ENCODE peak calls at places on chromosomes 13 and 19, in five cellular contexts. One of them, this sample, is unnamed.

GRCh38 chr13:27131202-27131623 is 40.4 kb downstream of the USP12 start:
- DNase-seq in cardiac muscle cell: peak; percentile 47
- DNase-seq in cardiac fibroblast: peak; percentile 61
- DNase-seq in body of pancreas: no peak
- DNase-seq in Peyer's patch: peak; percentile 57
- DNase-seq in this sample: no peak

GRCh38 chr13:94481966-94482365 is 2.5 kb upstream of the DCT start:
- DNase-seq in cardiac fibroblast: peak; percentile 71
- DNase-seq in Peyer's patch: no peak
- DNase-seq in body of pancreas: no peak
- DNase-seq in cardiac muscle cell: peak; percentile 87
- DNase-seq in this sample: peak; percentile 57

GRCh38 chr19:17679526-17680234 is 8.5 kb downstream of the UNC13A start:
- DNase-seq in Peyer's patch: no peak
- DNase-seq in cardiac muscle cell: no peak
- DNase-seq in cardiac fibroblast: no peak
- DNase-seq in body of pancreas: no peak
- DNase-seq in this sample: no peak

GRCh38 chr19:24098359-24098758 is 11.4 kb downstream of the ZNF254 start:
- DNase-seq in Peyer's patch: no peak
- DNase-seq in body of pancreas: no peak
- DNase-seq in cardiac fibroblast: peak; percentile 30
- DNase-seq in cardiac muscle cell: no peak
- DNase-seq in this sample: no peak

GRCh38 chr13:99086149-99086868 is 108.4 kb upstream of the DOCK9 start:
- DNase-seq in cardiac fibroblast: peak; percentile 43
- DNase-seq in Peyer's patch: peak; percentile 77
- DNase-seq in cardiac muscle cell: peak; percentile 58
- DNase-seq in body of pancreas: peak; percentile 62
- DNase-seq in this sample: peak; percentile 32

GRCh38 chr13:89383891-89384290 is 1712.7 kb downstream of the SLITRK5 start:
- DNase-seq in cardiac fibroblast: no peak
- DNase-seq in Peyer's patch: no peak
- DNase-seq in cardiac muscle cell: no peak
- DNase-seq in body of pancreas: no peak
- DNase-seq in this sample: no peak

GRCh38 chr13:40077396-40078027 is 422.1 kb downstream of the COG6 start:
- DNase-seq in cardiac muscle cell: no peak
- DNase-seq in body of pancreas: no peak
- DNase-seq in cardiac fibroblast: no peak
- DNase-seq in Peyer's patch: no peak
- DNase-seq in this sample: no peak

GRCh38 chr13:49262634-49263033 is 14.9 kb downstream of the CDADC1 start:
- DNase-seq in Peyer's patch: no peak
- DNase-seq in body of pancreas: no peak
- DNase-seq in cardiac fibroblast: no peak
- DNase-seq in cardiac muscle cell: no peak
- DNase-seq in this sample: no peak

GRCh38 chr13:31846984-31847752 is 107.8 kb downstream of the RXFP2 start:
- DNase-seq in body of pancreas: peak; percentile 10
- DNase-seq in cardiac muscle cell: peak; percentile 4
- DNase-seq in cardiac fibroblast: peak; percentile 12
- DNase-seq in Peyer's patch: no peak
- DNase-seq in this sample: no peak

GRCh38 chr19:377801-378581 is 31.0 kb downstream of the C2CD4C start:
- DNase-seq in cardiac muscle cell: no peak
- DNase-seq in cardiac fibroblast: no peak
- DNase-seq in body of pancreas: no peak
- DNase-seq in Peyer's patch: no peak
- DNase-seq in this sample: no peak

GRCh38 chr19:48568345-48568886 is 16.4 kb downstream of the SULT2B1 start:
- DNase-seq in body of pancreas: peak; percentile 63
- DNase-seq in Peyer's patch: peak; percentile 88
- DNase-seq in cardiac muscle cell: peak; percentile 91
- DNase-seq in cardiac fibroblast: peak; percentile 84
- DNase-seq in this sample: peak; percentile 70

GRCh38 chr13:28394422-28394821 is 100.5 kb downstream of the FLT1 start:
- DNase-seq in body of pancreas: no peak
- DNase-seq in Peyer's patch: no peak
- DNase-seq in cardiac muscle cell: no peak
- DNase-seq in cardiac fibroblast: peak; percentile 82
- DNase-seq in this sample: peak; percentile 50

GRCh38 chr13:85565652-85566051 is 233.6 kb downstream of the SLITRK6 start:
- DNase-seq in Peyer's patch: no peak
- DNase-seq in body of pancreas: no peak
- DNase-seq in cardiac fibroblast: no peak
- DNase-seq in cardiac muscle cell: no peak
- DNase-seq in this sample: no peak

GRCh38 chr19:52748336-52748950 is 13.6 kb upstream of the ZNF611 start:
- DNase-seq in body of pancreas: no peak
- DNase-seq in Peyer's patch: no peak
- DNase-seq in cardiac fibroblast: peak; percentile 71
- DNase-seq in cardiac muscle cell: peak; percentile 67
- DNase-seq in this sample: no peak

GRCh38 chr13:99698010-99698815 is 196.9 kb downstream of the TM9SF2 start:
- DNase-seq in Peyer's patch: no peak
- DNase-seq in body of pancreas: no peak
- DNase-seq in cardiac muscle cell: no peak
- DNase-seq in cardiac fibroblast: no peak
- DNase-seq in this sample: no peak

GRCh38 chr13:49749852-49750251 is 42.6 kb downstream of the KPNA3 start:
- DNase-seq in body of pancreas: no peak
- DNase-seq in cardiac fibroblast: peak; percentile 29
- DNase-seq in cardiac muscle cell: no peak
- DNase-seq in Peyer's patch: no peak
- DNase-seq in this sample: no peak

GRCh38 chr19:10285393-10285792 is 1.4 kb upstream of the ICAM4 start:
- DNase-seq in body of pancreas: no peak
- DNase-seq in cardiac muscle cell: no peak
- DNase-seq in Peyer's patch: no peak
- DNase-seq in cardiac fibroblast: no peak
- DNase-seq in this sample: no peak

GRCh38 chr19:15431396-15432017 is 12.7 kb upstream of the AKAP8L start:
- DNase-seq in body of pancreas: no peak
- DNase-seq in Peyer's patch: no peak
- DNase-seq in cardiac fibroblast: no peak
- DNase-seq in cardiac muscle cell: no peak
- DNase-seq in this sample: no peak

GRCh38 chr13:45447050-45447661 is 17.6 kb upstream of the COG3 start:
- DNase-seq in cardiac fibroblast: no peak
- DNase-seq in cardiac muscle cell: no peak
- DNase-seq in body of pancreas: no peak
- DNase-seq in Peyer's patch: no peak
- DNase-seq in this sample: no peak

DNA sequence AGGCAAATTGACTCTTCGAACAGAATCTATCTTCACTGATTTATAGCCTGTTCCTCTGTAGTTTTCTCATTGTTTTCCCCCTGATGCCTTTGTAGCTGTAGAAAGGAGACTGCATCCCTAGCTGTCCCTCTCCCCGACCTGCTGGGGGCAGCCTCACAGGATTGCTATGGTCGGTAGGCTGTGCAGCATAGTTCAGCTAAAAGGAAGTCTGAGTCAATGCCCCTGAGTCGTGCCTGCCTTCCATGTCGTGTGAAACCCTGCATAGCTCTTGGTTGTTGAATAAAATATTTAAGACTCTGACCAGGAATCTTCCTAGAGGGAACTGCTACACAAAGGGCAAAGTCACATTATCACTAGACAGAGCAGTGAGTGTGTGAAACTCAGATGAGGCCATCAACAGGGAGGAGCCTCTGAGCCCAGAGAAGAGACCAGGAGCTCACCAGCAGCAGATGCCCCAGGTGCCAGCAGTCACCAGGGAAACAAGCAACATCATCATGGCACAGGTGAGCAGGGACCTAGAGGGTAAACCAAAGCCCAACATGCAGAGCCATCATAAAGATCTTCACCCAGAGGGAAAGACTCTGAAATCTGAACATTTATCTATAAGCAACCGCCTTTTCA is 108.4 kb upstream of the NBEA start:
- DNase-seq in cardiac muscle cell: no peak
- DNase-seq in cardiac fibroblast: peak; percentile 4
- DNase-seq in body of pancreas: no peak
- DNase-seq in Peyer's patch: no peak
- DNase-seq in this sample: peak; percentile 33
- TF ChIP-seq CTCF in cardiac muscle cell: no peak
- TF ChIP-seq CTCF in cardiac fibroblast: no peak
- TF ChIP-seq CTCF in body of pancreas: no peak
- TF ChIP-seq CTCF in Peyer's patch: no peak
- TF ChIP-seq CTCF in this sample: peak; percentile 27

GRCh38 chr19:6802336-6803035 is 30.0 kb downstream of the VAV1 start:
- DNase-seq in cardiac fibroblast: peak; percentile 10
- DNase-seq in cardiac muscle cell: peak; percentile 23
- DNase-seq in Peyer's patch: peak; percentile 81
- DNase-seq in body of pancreas: no peak
- DNase-seq in this sample: no peak

GRCh38 chr19:6801397-6802086 is 29.0 kb downstream of the VAV1 start:
- DNase-seq in cardiac fibroblast: peak; percentile 15
- DNase-seq in body of pancreas: peak; percentile 35
- DNase-seq in cardiac muscle cell: peak; percentile 71
- DNase-seq in Peyer's patch: peak; percentile 91
- DNase-seq in this sample: no peak

GRCh38 chr19:6796278-6796677 is 23.8 kb downstream of the VAV1 start:
- DNase-seq in cardiac muscle cell: no peak
- DNase-seq in cardiac fibroblast: no peak
- DNase-seq in body of pancreas: no peak
- DNase-seq in Peyer's patch: no peak
- DNase-seq in this sample: no peak

GRCh38 chr19:6803036-6803404 is 30.5 kb downstream of the VAV1 start:
- DNase-seq in Peyer's patch: no peak
- DNase-seq in cardiac muscle cell: no peak
- DNase-seq in cardiac fibroblast: no peak
- DNase-seq in body of pancreas: no peak
- DNase-seq in this sample: no peak

GRCh38 chr19:6800991-6801396 is 28.5 kb downstream of the VAV1 start:
- DNase-seq in cardiac fibroblast: peak; percentile 78
- DNase-seq in cardiac muscle cell: peak; percentile 62
- DNase-seq in Peyer's patch: no peak
- DNase-seq in body of pancreas: no peak
- DNase-seq in this sample: peak; percentile 71
- H3K4me3 ChIP-seq in cardiac fibroblast: no peak overlapping the region
- H3K4me3 ChIP-seq in cardiac muscle cell: no peak overlapping the region
- H3K4me3 ChIP-seq in Peyer's patch: peak overlapping the region; percentile 47
- H3K4me3 ChIP-seq in body of pancreas: no peak overlapping the region
- H3K4me3 ChIP-seq in this sample: no peak overlapping the region

GRCh38 chr19:3365447-3366103 is 808 bp upstream of the NFIC start:
- DNase-seq in cardiac muscle cell: peak; percentile 76
- DNase-seq in cardiac fibroblast: peak; percentile 69
- DNase-seq in body of pancreas: peak; percentile 71
- DNase-seq in Peyer's patch: peak; percentile 70
- DNase-seq in this sample: no peak
- TF ChIP-seq CTCF in cardiac muscle cell: no peak
- TF ChIP-seq CTCF in cardiac fibroblast: no peak
- TF ChIP-seq CTCF in body of pancreas: no peak
- TF ChIP-seq CTCF in Peyer's patch: no peak
- TF ChIP-seq CTCF in this sample: no peak

DNA sequence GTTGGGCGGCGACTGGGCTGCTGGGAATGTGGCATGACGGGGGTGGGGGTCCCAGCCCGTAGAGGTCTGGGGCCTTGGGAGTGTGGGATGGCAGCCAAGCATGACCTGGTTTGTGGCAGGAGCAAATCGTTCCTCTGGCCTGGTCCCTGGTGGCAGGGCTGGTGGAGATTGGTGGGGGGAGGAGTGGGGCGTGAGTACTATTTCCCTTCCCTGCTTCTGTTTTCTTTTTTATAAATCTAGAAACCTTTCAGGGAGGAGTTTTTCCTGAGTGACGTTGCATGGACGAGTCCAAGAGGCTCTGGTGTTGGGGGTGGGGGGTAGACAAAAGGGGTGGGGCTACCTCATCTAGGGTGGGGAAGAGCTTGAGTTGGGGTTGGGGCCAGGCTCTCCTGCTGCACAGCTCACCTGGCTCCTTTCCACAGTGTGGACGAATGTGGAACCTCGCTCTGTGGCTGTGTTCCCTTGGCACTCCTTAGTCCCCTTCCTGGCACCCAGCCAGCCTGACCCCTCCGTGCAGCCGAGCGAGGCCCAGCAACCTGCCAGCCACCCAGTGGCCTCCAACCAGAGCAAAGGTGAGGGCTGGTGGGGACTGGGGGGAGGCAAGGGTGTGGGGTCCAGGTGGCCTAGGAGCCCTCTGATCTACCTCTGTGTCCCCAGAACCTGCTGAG is 15.4 kb upstream of the PRR19 start:
- DNase-seq in cardiac fibroblast: peak; percentile 42
- DNase-seq in Peyer's patch: no peak
- DNase-seq in body of pancreas: peak; percentile 47
- DNase-seq in cardiac muscle cell: peak; percentile 61
- DNase-seq in this sample: no peak
- H3K4me3 ChIP-seq in cardiac fibroblast: peak overlapping the region; percentile 76
- H3K4me3 ChIP-seq in Peyer's patch: no peak overlapping the region
- H3K4me3 ChIP-seq in body of pancreas: no peak overlapping the region
- H3K4me3 ChIP-seq in cardiac muscle cell: no peak overlapping the region
- H3K4me3 ChIP-seq in this sample: peak overlapping the region; percentile 5

DNA sequence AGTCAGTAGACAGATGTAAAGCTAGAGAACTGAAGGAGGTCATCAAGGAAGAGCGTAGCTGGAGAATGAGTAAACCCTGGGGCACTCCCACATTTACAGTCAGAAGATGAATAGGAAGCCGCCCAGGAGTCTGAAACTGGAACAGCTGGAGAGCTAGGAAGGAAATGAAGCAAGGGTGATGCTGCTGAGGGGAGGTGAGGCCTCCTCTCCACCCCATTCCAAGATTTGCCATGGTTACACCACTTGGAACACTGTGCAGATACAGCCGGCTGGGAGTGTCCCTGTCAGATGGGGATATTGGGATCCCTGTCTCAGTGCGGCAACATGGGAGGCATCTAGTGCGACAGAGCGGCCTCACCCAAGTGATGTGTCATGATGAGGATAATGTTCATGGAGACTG is 51.8 kb upstream of the GPI start:
- DNase-seq in Peyer's patch: peak; percentile 73
- DNase-seq in cardiac muscle cell: peak; percentile 84
- DNase-seq in cardiac fibroblast: peak; percentile 91
- DNase-seq in body of pancreas: no peak
- DNase-seq in this sample: peak; percentile 45
- TF ChIP-seq CTCF in Peyer's patch: no peak
- TF ChIP-seq CTCF in cardiac muscle cell: no peak
- TF ChIP-seq CTCF in cardiac fibroblast: no peak
- TF ChIP-seq CTCF in body of pancreas: no peak
- TF ChIP-seq CTCF in this sample: no peak

This sample was measured in brain microvascular endothelial cell.